ENCODE peak calls at places on chromosomes 11 and 22, in ten cellular contexts. One of them, this sample, is unnamed.

GRCh38 chr22:42170946-42171345 is 40.3 kb upstream of the CYP2D6 start:
- DNase-seq in T-helper 2 cell: no peak
- DNase-seq in non-pigmented ciliary epithelial cell: no peak
- DNase-seq in HFFc6: no peak
- DNase-seq in H7: no peak
- DNase-seq in activated naive CD8-positive, alpha-beta T cell treated with anti-CD3 and anti-CD28 coated beads, Interleukin-2, amount 50 U/mL, for 24 hours: no peak
- DNase-seq in Jurkat, Clone E6-1: no peak
- DNase-seq in T-cell: no peak
- DNase-seq in endothelial cell: no peak
- DNase-seq in stimulated activated CD8-positive, alpha-beta memory T cell treated with anti-CD3 and anti-CD28 coated beads, Interleukin-4, amount 100 ng/mL, for 24 hours: no peak
- DNase-seq in this sample: no peak

GRCh38 chr11:3126207-3126865 is 38.8 kb downstream of the OSBPL5 start:
- DNase-seq in HFFc6: no peak
- DNase-seq in H7: peak; percentile 30
- DNase-seq in T-cell: no peak
- DNase-seq in endothelial cell: peak; percentile 43
- DNase-seq in stimulated activated CD8-positive, alpha-beta memory T cell treated with anti-CD3 and anti-CD28 coated beads, Interleukin-4, amount 100 ng/mL, for 24 hours: no peak
- DNase-seq in Jurkat, Clone E6-1: no peak
- DNase-seq in activated naive CD8-positive, alpha-beta T cell treated with anti-CD3 and anti-CD28 coated beads, Interleukin-2, amount 50 U/mL, for 24 hours: no peak
- DNase-seq in non-pigmented ciliary epithelial cell: no peak
- DNase-seq in T-helper 2 cell: no peak
- DNase-seq in this sample: no peak

GRCh38 chr11:65026810-65027209 is 429 bp upstream of the SNX15 start:
- DNase-seq in T-helper 2 cell: no peak
- DNase-seq in stimulated activated CD8-positive, alpha-beta memory T cell treated with anti-CD3 and anti-CD28 coated beads, Interleukin-4, amount 100 ng/mL, for 24 hours: no peak
- DNase-seq in Jurkat, Clone E6-1: no peak
- DNase-seq in activated naive CD8-positive, alpha-beta T cell treated with anti-CD3 and anti-CD28 coated beads, Interleukin-2, amount 50 U/mL, for 24 hours: no peak
- DNase-seq in endothelial cell: no peak
- DNase-seq in non-pigmented ciliary epithelial cell: no peak
- DNase-seq in T-cell: no peak
- DNase-seq in HFFc6: peak; percentile 40
- DNase-seq in H7: no peak
- DNase-seq in this sample: no peak

GRCh38 chr22:21778705-21779363 is 43.2 kb upstream of the YPEL1 start:
- DNase-seq in H7: no peak
- DNase-seq in stimulated activated CD8-positive, alpha-beta memory T cell treated with anti-CD3 and anti-CD28 coated beads, Interleukin-4, amount 100 ng/mL, for 24 hours: no peak
- DNase-seq in endothelial cell: no peak
- DNase-seq in activated naive CD8-positive, alpha-beta T cell treated with anti-CD3 and anti-CD28 coated beads, Interleukin-2, amount 50 U/mL, for 24 hours: no peak
- DNase-seq in HFFc6: peak; percentile 44
- DNase-seq in non-pigmented ciliary epithelial cell: peak; percentile 76
- DNase-seq in Jurkat, Clone E6-1: no peak
- DNase-seq in T-helper 2 cell: no peak
- DNase-seq in T-cell: no peak
- DNase-seq in this sample: peak; percentile 50

GRCh38 chr22:35070451-35071093 is 4.6 kb downstream of the ISX start:
- DNase-seq in T-cell: no peak
- DNase-seq in H7: no peak
- DNase-seq in T-helper 2 cell: no peak
- DNase-seq in non-pigmented ciliary epithelial cell: no peak
- DNase-seq in endothelial cell: no peak
- DNase-seq in HFFc6: no peak
- DNase-seq in Jurkat, Clone E6-1: no peak
- DNase-seq in activated naive CD8-positive, alpha-beta T cell treated with anti-CD3 and anti-CD28 coated beads, Interleukin-2, amount 50 U/mL, for 24 hours: no peak
- DNase-seq in stimulated activated CD8-positive, alpha-beta memory T cell treated with anti-CD3 and anti-CD28 coated beads, Interleukin-4, amount 100 ng/mL, for 24 hours: no peak
- DNase-seq in this sample: no peak

GRCh38 chr11:126878892-126879291 is 121.7 kb downstream of the KIRREL3 start:
- DNase-seq in H7: no peak
- DNase-seq in HFFc6: no peak
- DNase-seq in stimulated activated CD8-positive, alpha-beta memory T cell treated with anti-CD3 and anti-CD28 coated beads, Interleukin-4, amount 100 ng/mL, for 24 hours: no peak
- DNase-seq in non-pigmented ciliary epithelial cell: no peak
- DNase-seq in T-helper 2 cell: no peak
- DNase-seq in T-cell: no peak
- DNase-seq in activated naive CD8-positive, alpha-beta T cell treated with anti-CD3 and anti-CD28 coated beads, Interleukin-2, amount 50 U/mL, for 24 hours: no peak
- DNase-seq in Jurkat, Clone E6-1: no peak
- DNase-seq in endothelial cell: no peak
- DNase-seq in this sample: no peak

GRCh38 chr11:121578216-121579063 is 125.7 kb upstream of the SORL1-AS1 start:
- DNase-seq in T-helper 2 cell: no peak
- DNase-seq in Jurkat, Clone E6-1: no peak
- DNase-seq in H7: no peak
- DNase-seq in T-cell: no peak
- DNase-seq in endothelial cell: no peak
- DNase-seq in HFFc6: no peak
- DNase-seq in activated naive CD8-positive, alpha-beta T cell treated with anti-CD3 and anti-CD28 coated beads, Interleukin-2, amount 50 U/mL, for 24 hours: no peak
- DNase-seq in non-pigmented ciliary epithelial cell: no peak
- DNase-seq in stimulated activated CD8-positive, alpha-beta memory T cell treated with anti-CD3 and anti-CD28 coated beads, Interleukin-4, amount 100 ng/mL, for 24 hours: no peak
- DNase-seq in this sample: peak; percentile 6

GRCh38 chr22:30864441-30865420 is 103.8 kb downstream of the MORC2 start:
- DNase-seq in activated naive CD8-positive, alpha-beta T cell treated with anti-CD3 and anti-CD28 coated beads, Interleukin-2, amount 50 U/mL, for 24 hours: no peak
- DNase-seq in stimulated activated CD8-positive, alpha-beta memory T cell treated with anti-CD3 and anti-CD28 coated beads, Interleukin-4, amount 100 ng/mL, for 24 hours: no peak
- DNase-seq in Jurkat, Clone E6-1: no peak
- DNase-seq in T-cell: no peak
- DNase-seq in endothelial cell: no peak
- DNase-seq in T-helper 2 cell: no peak
- DNase-seq in H7: peak; percentile 42
- DNase-seq in non-pigmented ciliary epithelial cell: no peak
- DNase-seq in HFFc6: no peak
- DNase-seq in this sample: no peak

GRCh38 chr22:30701872-30702271 is 7.2 kb downstream of the OSBP2 start:
- DNase-seq in T-cell: no peak
- DNase-seq in stimulated activated CD8-positive, alpha-beta memory T cell treated with anti-CD3 and anti-CD28 coated beads, Interleukin-4, amount 100 ng/mL, for 24 hours: no peak
- DNase-seq in H7: no peak
- DNase-seq in T-helper 2 cell: no peak
- DNase-seq in activated naive CD8-positive, alpha-beta T cell treated with anti-CD3 and anti-CD28 coated beads, Interleukin-2, amount 50 U/mL, for 24 hours: no peak
- DNase-seq in endothelial cell: no peak
- DNase-seq in Jurkat, Clone E6-1: no peak
- DNase-seq in non-pigmented ciliary epithelial cell: no peak
- DNase-seq in HFFc6: peak; percentile 3
- DNase-seq in this sample: peak; percentile 51

GRCh38 chr11:105852427-105852826 is 169.6 kb downstream of the MSANTD4 start:
- DNase-seq in T-helper 2 cell: no peak
- DNase-seq in activated naive CD8-positive, alpha-beta T cell treated with anti-CD3 and anti-CD28 coated beads, Interleukin-2, amount 50 U/mL, for 24 hours: no peak
- DNase-seq in T-cell: no peak
- DNase-seq in H7: no peak
- DNase-seq in stimulated activated CD8-positive, alpha-beta memory T cell treated with anti-CD3 and anti-CD28 coated beads, Interleukin-4, amount 100 ng/mL, for 24 hours: no peak
- DNase-seq in endothelial cell: no peak
- DNase-seq in HFFc6: no peak
- DNase-seq in Jurkat, Clone E6-1: no peak
- DNase-seq in non-pigmented ciliary epithelial cell: no peak
- DNase-seq in this sample: no peak

GRCh38 chr22:19419464-19420178 is 11.9 kb downstream of the HIRA start:
- DNase-seq in HFFc6: no peak
- DNase-seq in activated naive CD8-positive, alpha-beta T cell treated with anti-CD3 and anti-CD28 coated beads, Interleukin-2, amount 50 U/mL, for 24 hours: peak; percentile 29
- DNase-seq in non-pigmented ciliary epithelial cell: no peak
- DNase-seq in stimulated activated CD8-positive, alpha-beta memory T cell treated with anti-CD3 and anti-CD28 coated beads, Interleukin-4, amount 100 ng/mL, for 24 hours: no peak
- DNase-seq in Jurkat, Clone E6-1: peak; percentile 99
- DNase-seq in T-cell: peak; percentile 49
- DNase-seq in endothelial cell: no peak
- DNase-seq in H7: no peak
- DNase-seq in T-helper 2 cell: peak; percentile 98
- DNase-seq in this sample: no peak

GRCh38 chr22:20566420-20567260 is 59.2 kb downstream of the MED15 start:
- DNase-seq in HFFc6: peak; percentile 91
- DNase-seq in non-pigmented ciliary epithelial cell: no peak
- DNase-seq in stimulated activated CD8-positive, alpha-beta memory T cell treated with anti-CD3 and anti-CD28 coated beads, Interleukin-4, amount 100 ng/mL, for 24 hours: no peak
- DNase-seq in Jurkat, Clone E6-1: peak; percentile 93
- DNase-seq in H7: no peak
- DNase-seq in endothelial cell: no peak
- DNase-seq in T-helper 2 cell: peak; percentile 86
- DNase-seq in activated naive CD8-positive, alpha-beta T cell treated with anti-CD3 and anti-CD28 coated beads, Interleukin-2, amount 50 U/mL, for 24 hours: no peak
- DNase-seq in T-cell: peak; percentile 82
- DNase-seq in this sample: peak; percentile 51

GRCh38 chr11:44539971-44540370 is 25.5 kb upstream of the CD82 start:
- DNase-seq in H7: no peak
- DNase-seq in HFFc6: no peak
- DNase-seq in Jurkat, Clone E6-1: no peak
- DNase-seq in non-pigmented ciliary epithelial cell: no peak
- DNase-seq in stimulated activated CD8-positive, alpha-beta memory T cell treated with anti-CD3 and anti-CD28 coated beads, Interleukin-4, amount 100 ng/mL, for 24 hours: no peak
- DNase-seq in T-cell: no peak
- DNase-seq in endothelial cell: no peak
- DNase-seq in T-helper 2 cell: no peak
- DNase-seq in activated naive CD8-positive, alpha-beta T cell treated with anti-CD3 and anti-CD28 coated beads, Interleukin-2, amount 50 U/mL, for 24 hours: no peak
- DNase-seq in this sample: no peak

GRCh38 chr22:50532353-50532700 is 2.5 kb upstream of the TYMP start:
- DNase-seq in Jurkat, Clone E6-1: no peak
- DNase-seq in H7: peak; percentile 72
- DNase-seq in non-pigmented ciliary epithelial cell: no peak
- DNase-seq in T-cell: no peak
- DNase-seq in stimulated activated CD8-positive, alpha-beta memory T cell treated with anti-CD3 and anti-CD28 coated beads, Interleukin-4, amount 100 ng/mL, for 24 hours: no peak
- DNase-seq in HFFc6: no peak
- DNase-seq in T-helper 2 cell: no peak
- DNase-seq in activated naive CD8-positive, alpha-beta T cell treated with anti-CD3 and anti-CD28 coated beads, Interleukin-2, amount 50 U/mL, for 24 hours: no peak
- DNase-seq in endothelial cell: no peak
- DNase-seq in this sample: no peak

GRCh38 chr11:128550261-128550821 is 37.0 kb downstream of the ETS1 start:
- DNase-seq in stimulated activated CD8-positive, alpha-beta memory T cell treated with anti-CD3 and anti-CD28 coated beads, Interleukin-4, amount 100 ng/mL, for 24 hours: no peak
- DNase-seq in H7: no peak
- DNase-seq in Jurkat, Clone E6-1: no peak
- DNase-seq in endothelial cell: no peak
- DNase-seq in non-pigmented ciliary epithelial cell: no peak
- DNase-seq in HFFc6: no peak
- DNase-seq in T-cell: no peak
- DNase-seq in activated naive CD8-positive, alpha-beta T cell treated with anti-CD3 and anti-CD28 coated beads, Interleukin-2, amount 50 U/mL, for 24 hours: no peak
- DNase-seq in T-helper 2 cell: no peak
- DNase-seq in this sample: no peak

GRCh38 chr22:34966980-34967379 is 99.0 kb upstream of the ISX start:
- DNase-seq in endothelial cell: no peak
- DNase-seq in H7: no peak
- DNase-seq in T-cell: no peak
- DNase-seq in non-pigmented ciliary epithelial cell: no peak
- DNase-seq in T-helper 2 cell: no peak
- DNase-seq in activated naive CD8-positive, alpha-beta T cell treated with anti-CD3 and anti-CD28 coated beads, Interleukin-2, amount 50 U/mL, for 24 hours: no peak
- DNase-seq in HFFc6: no peak
- DNase-seq in stimulated activated CD8-positive, alpha-beta memory T cell treated with anti-CD3 and anti-CD28 coated beads, Interleukin-4, amount 100 ng/mL, for 24 hours: no peak
- DNase-seq in Jurkat, Clone E6-1: no peak
- DNase-seq in this sample: peak; percentile 1

GRCh38 chr22:20128902-20129746 is 2.5 kb upstream of the ZDHHC8 start:
- DNase-seq in endothelial cell: peak; percentile 38
- DNase-seq in HFFc6: peak; percentile 33
- DNase-seq in T-helper 2 cell: peak; percentile 67
- DNase-seq in T-cell: peak; percentile 46
- DNase-seq in Jurkat, Clone E6-1: peak; percentile 41
- DNase-seq in activated naive CD8-positive, alpha-beta T cell treated with anti-CD3 and anti-CD28 coated beads, Interleukin-2, amount 50 U/mL, for 24 hours: peak; percentile 57
- DNase-seq in stimulated activated CD8-positive, alpha-beta memory T cell treated with anti-CD3 and anti-CD28 coated beads, Interleukin-4, amount 100 ng/mL, for 24 hours: no peak
- DNase-seq in non-pigmented ciliary epithelial cell: no peak
- DNase-seq in H7: peak; percentile 88
- DNase-seq in this sample: no peak

GRCh38 chr11:72989727-72990126 is 152.4 kb downstream of the FCHSD2 start:
- DNase-seq in non-pigmented ciliary epithelial cell: no peak
- DNase-seq in stimulated activated CD8-positive, alpha-beta memory T cell treated with anti-CD3 and anti-CD28 coated beads, Interleukin-4, amount 100 ng/mL, for 24 hours: no peak
- DNase-seq in HFFc6: peak; percentile 2
- DNase-seq in activated naive CD8-positive, alpha-beta T cell treated with anti-CD3 and anti-CD28 coated beads, Interleukin-2, amount 50 U/mL, for 24 hours: no peak
- DNase-seq in H7: no peak
- DNase-seq in T-helper 2 cell: no peak
- DNase-seq in endothelial cell: no peak
- DNase-seq in T-cell: no peak
- DNase-seq in Jurkat, Clone E6-1: no peak
- DNase-seq in this sample: no peak

GRCh38 chr11:110710520-110711381 is 1.5 kb downstream of the ARHGAP20 start:
- DNase-seq in activated naive CD8-positive, alpha-beta T cell treated with anti-CD3 and anti-CD28 coated beads, Interleukin-2, amount 50 U/mL, for 24 hours: peak; percentile 6
- DNase-seq in Jurkat, Clone E6-1: no peak
- DNase-seq in non-pigmented ciliary epithelial cell: no peak
- DNase-seq in stimulated activated CD8-positive, alpha-beta memory T cell treated with anti-CD3 and anti-CD28 coated beads, Interleukin-4, amount 100 ng/mL, for 24 hours: no peak
- DNase-seq in T-cell: no peak
- DNase-seq in HFFc6: no peak
- DNase-seq in H7: peak; percentile 64
- DNase-seq in T-helper 2 cell: no peak
- DNase-seq in endothelial cell: peak; percentile 11
- DNase-seq in this sample: no peak

GRCh38 chr11:74255741-74256369 is 55.6 kb downstream of the P4HA3 start:
- DNase-seq in Jurkat, Clone E6-1: peak; percentile 58
- DNase-seq in HFFc6: peak; percentile 29
- DNase-seq in endothelial cell: peak; percentile 55
- DNase-seq in stimulated activated CD8-positive, alpha-beta memory T cell treated with anti-CD3 and anti-CD28 coated beads, Interleukin-4, amount 100 ng/mL, for 24 hours: peak; percentile 7
- DNase-seq in non-pigmented ciliary epithelial cell: no peak
- DNase-seq in H7: peak; percentile 75
- DNase-seq in activated naive CD8-positive, alpha-beta T cell treated with anti-CD3 and anti-CD28 coated beads, Interleukin-2, amount 50 U/mL, for 24 hours: peak; percentile 41
- DNase-seq in T-helper 2 cell: peak; percentile 70
- DNase-seq in T-cell: peak; percentile 45
- DNase-seq in this sample: peak; percentile 59

GRCh38 chr11:6719588-6719987 is 36.4 kb upstream of the MRPL17 start:
- DNase-seq in endothelial cell: no peak
- DNase-seq in Jurkat, Clone E6-1: no peak
- DNase-seq in T-helper 2 cell: no peak
- DNase-seq in T-cell: no peak
- DNase-seq in HFFc6: no peak
- DNase-seq in stimulated activated CD8-positive, alpha-beta memory T cell treated with anti-CD3 and anti-CD28 coated beads, Interleukin-4, amount 100 ng/mL, for 24 hours: no peak
- DNase-seq in activated naive CD8-positive, alpha-beta T cell treated with anti-CD3 and anti-CD28 coated beads, Interleukin-2, amount 50 U/mL, for 24 hours: no peak
- DNase-seq in H7: no peak
- DNase-seq in non-pigmented ciliary epithelial cell: no peak
- DNase-seq in this sample: no peak

GRCh38 chr22:30000566-30000965 is 79.7 kb upstream of the HORMAD2 start:
- DNase-seq in T-helper 2 cell: no peak
- DNase-seq in endothelial cell: no peak
- DNase-seq in activated naive CD8-positive, alpha-beta T cell treated with anti-CD3 and anti-CD28 coated beads, Interleukin-2, amount 50 U/mL, for 24 hours: peak; percentile 3
- DNase-seq in non-pigmented ciliary epithelial cell: no peak
- DNase-seq in Jurkat, Clone E6-1: no peak
- DNase-seq in HFFc6: no peak
- DNase-seq in stimulated activated CD8-positive, alpha-beta memory T cell treated with anti-CD3 and anti-CD28 coated beads, Interleukin-4, amount 100 ng/mL, for 24 hours: no peak
- DNase-seq in H7: no peak
- DNase-seq in T-cell: no peak
- DNase-seq in this sample: no peak

GRCh38 chr11:28679795-28680194 is 571.6 kb downstream of the METTL15 start:
- DNase-seq in HFFc6: peak; percentile 85
- DNase-seq in non-pigmented ciliary epithelial cell: no peak
- DNase-seq in T-helper 2 cell: no peak
- DNase-seq in activated naive CD8-positive, alpha-beta T cell treated with anti-CD3 and anti-CD28 coated beads, Interleukin-2, amount 50 U/mL, for 24 hours: no peak
- DNase-seq in T-cell: no peak
- DNase-seq in stimulated activated CD8-positive, alpha-beta memory T cell treated with anti-CD3 and anti-CD28 coated beads, Interleukin-4, amount 100 ng/mL, for 24 hours: no peak
- DNase-seq in endothelial cell: no peak
- DNase-seq in H7: no peak
- DNase-seq in Jurkat, Clone E6-1: no peak
- DNase-seq in this sample: peak; percentile 49

GRCh38 chr11:99257131-99257530 is 236.4 kb downstream of the CNTN5 start:
- DNase-seq in T-helper 2 cell: no peak
- DNase-seq in T-cell: no peak
- DNase-seq in HFFc6: no peak
- DNase-seq in H7: no peak
- DNase-seq in Jurkat, Clone E6-1: no peak
- DNase-seq in non-pigmented ciliary epithelial cell: no peak
- DNase-seq in stimulated activated CD8-positive, alpha-beta memory T cell treated with anti-CD3 and anti-CD28 coated beads, Interleukin-4, amount 100 ng/mL, for 24 hours: no peak
- DNase-seq in activated naive CD8-positive, alpha-beta T cell treated with anti-CD3 and anti-CD28 coated beads, Interleukin-2, amount 50 U/mL, for 24 hours: no peak
- DNase-seq in endothelial cell: no peak
- DNase-seq in this sample: no peak

GRCh38 chr22:50544078-50544745 is 1.5 kb upstream of the KLHDC7B start:
- DNase-seq in HFFc6: peak; percentile 55
- DNase-seq in T-cell: peak; percentile 80
- DNase-seq in non-pigmented ciliary epithelial cell: no peak
- DNase-seq in Jurkat, Clone E6-1: no peak
- DNase-seq in H7: peak; percentile 99
- DNase-seq in T-helper 2 cell: peak; percentile 83
- DNase-seq in activated naive CD8-positive, alpha-beta T cell treated with anti-CD3 and anti-CD28 coated beads, Interleukin-2, amount 50 U/mL, for 24 hours: peak; percentile 89
- DNase-seq in stimulated activated CD8-positive, alpha-beta memory T cell treated with anti-CD3 and anti-CD28 coated beads, Interleukin-4, amount 100 ng/mL, for 24 hours: peak; percentile 77
- DNase-seq in endothelial cell: peak; percentile 88
- DNase-seq in this sample: no peak

GRCh38 chr11:12803086-12803826 is 129.0 kb downstream of the TEAD1 start:
- DNase-seq in activated naive CD8-positive, alpha-beta T cell treated with anti-CD3 and anti-CD28 coated beads, Interleukin-2, amount 50 U/mL, for 24 hours: no peak
- DNase-seq in H7: no peak
- DNase-seq in non-pigmented ciliary epithelial cell: no peak
- DNase-seq in HFFc6: peak; percentile 74
- DNase-seq in T-helper 2 cell: no peak
- DNase-seq in stimulated activated CD8-positive, alpha-beta memory T cell treated with anti-CD3 and anti-CD28 coated beads, Interleukin-4, amount 100 ng/mL, for 24 hours: no peak
- DNase-seq in endothelial cell: no peak
- DNase-seq in Jurkat, Clone E6-1: peak; percentile 21
- DNase-seq in T-cell: no peak
- DNase-seq in this sample: peak; percentile 33

GRCh38 chr11:44863231-44863630 is 87.5 kb downstream of the TP53I11 start:
- DNase-seq in Jurkat, Clone E6-1: no peak
- DNase-seq in non-pigmented ciliary epithelial cell: no peak
- DNase-seq in endothelial cell: no peak
- DNase-seq in activated naive CD8-positive, alpha-beta T cell treated with anti-CD3 and anti-CD28 coated beads, Interleukin-2, amount 50 U/mL, for 24 hours: no peak
- DNase-seq in H7: no peak
- DNase-seq in T-cell: no peak
- DNase-seq in HFFc6: no peak
- DNase-seq in stimulated activated CD8-positive, alpha-beta memory T cell treated with anti-CD3 and anti-CD28 coated beads, Interleukin-4, amount 100 ng/mL, for 24 hours: no peak
- DNase-seq in T-helper 2 cell: no peak
- DNase-seq in this sample: no peak

GRCh38 chr22:29315286-29316195 is at the start of gene RASL10A:
- DNase-seq in HFFc6: no peak
- DNase-seq in H7: peak; percentile 92
- DNase-seq in T-cell: no peak
- DNase-seq in endothelial cell: peak; percentile 56
- DNase-seq in stimulated activated CD8-positive, alpha-beta memory T cell treated with anti-CD3 and anti-CD28 coated beads, Interleukin-4, amount 100 ng/mL, for 24 hours: no peak
- DNase-seq in non-pigmented ciliary epithelial cell: no peak
- DNase-seq in activated naive CD8-positive, alpha-beta T cell treated with anti-CD3 and anti-CD28 coated beads, Interleukin-2, amount 50 U/mL, for 24 hours: no peak
- DNase-seq in Jurkat, Clone E6-1: no peak
- DNase-seq in T-helper 2 cell: no peak
- DNase-seq in this sample: no peak

This sample was measured in A172.